ENCODE peak calls at places on chromosomes 13 and 19, in eight cellular contexts. B is fibroblast of lung; J is thoracic aorta; O is germinal center; D is stimulated activated CD8-positive, alpha-beta memory T cell treated with anti-CD3 and anti-CD28 coated beads, Interleukin-15, amount 100 ng/mL, for 4 hours; Z is K562; K is RWPE1; L is foreskin fibroblast. F is an unnamed sample.

GRCh38 chr13:100440756-100441421 is 147.7 kb downstream of the GGACT start:
- DNase-seq in J (no peak), D (no peak), Z (no peak), L (peak; percentile 45), O (no peak), K (no peak), B (peak; percentile 78), F (no peak)

GRCh38 chr19:30227071-30227621 is 145.0 kb upstream of the ZNF536 start:
- DNase-seq in Z (no peak), D (no peak), B (no peak), J (no peak), O (no peak), L (no peak), K (no peak), F (no peak)

GRCh38 chr19:51750381-51751124 is 1.1 kb downstream of the FPR1 start:
- DNase-seq in O (no peak), D (no peak), J (no peak), Z (no peak), B (peak; percentile 15), K (no peak), L (no peak), F (no peak)

GRCh38 chr19:51181913-51182419 is 39.9 kb downstream of the SIGLEC7 start:
- DNase-seq in O (no peak), K (no peak), D (no peak), Z (no peak), J (no peak), B (no peak), L (no peak), F (no peak)

GRCh38 chr19:4379383-4380253 is 20.7 kb downstream of the SH3GL1 start:
- DNase-seq in D (no peak), B (peak; percentile 80), Z (no peak), J (no peak), L (no peak), K (peak; percentile 96), O (peak; percentile 41), F (no peak)

GRCh38 chr13:51778407-51778806 is 25.6 kb downstream of the DHRS12 start:
- DNase-seq in L (no peak), B (no peak), D (no peak), K (no peak), O (no peak), J (no peak), Z (no peak), F (no peak)

GRCh38 chr19:9913237-9914000 is 22.9 kb downstream of the OLFM2 start:
- DNase-seq in J (no peak), D (no peak), B (no peak), O (no peak), K (no peak), Z (peak; percentile 34), L (no peak), F (no peak)

GRCh38 chr13:110229905-110230563 is 76.9 kb downstream of the COL4A1 start:
- DNase-seq in D (no peak), O (no peak), K (no peak), Z (no peak), L (no peak), J (no peak), B (no peak), F (no peak)

GRCh38 chr13:114118086-114118762 is 14.2 kb downstream of the RASA3 start:
- DNase-seq in J (no peak), D (no peak), K (no peak), L (peak; percentile 44), O (no peak), Z (no peak), B (no peak), F (no peak)

GRCh38 chr13:99935772-99936171 is 35.8 kb downstream of the ZIC5 start:
- DNase-seq in Z (peak; percentile 21), K (no peak), J (no peak), L (no peak), B (no peak), O (no peak), D (no peak), F (no peak)

GRCh38 chr13:30757026-30757425 is 21.7 kb downstream of the ALOX5AP start:
- DNase-seq in J (no peak), D (no peak), O (no peak), K (no peak), Z (no peak), B (no peak), L (no peak), F (no peak)

GRCh38 chr19:19338082-19338481 is 17.5 kb downstream of the MAU2 start:
- DNase-seq in L (peak; percentile 28), K (no peak), D (no peak), B (peak; percentile 81), J (no peak), Z (no peak), O (no peak), F (no peak)

GRCh38 chr13:113419531-113420183 is 33.6 kb downstream of the ADPRHL1 start:
- DNase-seq in K (no peak), B (no peak), Z (peak; percentile 83), O (no peak), J (no peak), D (no peak), L (no peak), F (no peak)

GRCh38 chr19:29480507-29480906 is 45.3 kb upstream of the VSTM2B start:
- DNase-seq in J (no peak), O (no peak), Z (no peak), D (no peak), K (no peak), B (no peak), L (no peak), F (no peak)

GRCh38 chr13:24148414-24149305 is 11.9 kb upstream of the SPATA13 start:
- DNase-seq in L (peak; percentile 96), B (peak; percentile 99), D (no peak), J (no peak), K (peak; percentile 91), Z (no peak), O (no peak), F (no peak)

GRCh38 chr19:10760268-10760944 is 42.5 kb downstream of the DNM2 start:
- DNase-seq in O (peak; percentile 16), D (no peak), K (no peak), L (peak; percentile 37), J (no peak), Z (peak; percentile 57), B (peak; percentile 56), F (no peak)

GRCh38 chr19:1267441-1268391 is 1.4 kb upstream of the CIRBP start:
- DNase-seq in Z (peak; percentile 55), O (no peak), D (no peak), J (no peak), B (peak; percentile 58), K (no peak), L (no peak), F (no peak)

GRCh38 chr19:29372461-29372860 is 153.3 kb upstream of the VSTM2B start:
- DNase-seq in K (no peak), D (no peak), O (no peak), B (no peak), Z (no peak), L (no peak), J (no peak), F (no peak)

GRCh38 chr13:72570019-72570418 is 157.4 kb downstream of the MZT1 start:
- DNase-seq in L (no peak), K (no peak), J (no peak), Z (no peak), O (no peak), B (no peak), D (no peak), F (no peak)

GRCh38 chr13:30388401-30389283 is 33.7 kb upstream of the UBE2L5 start:
- DNase-seq in B (no peak), K (no peak), J (no peak), L (no peak), Z (no peak), O (no peak), D (no peak), F (peak; percentile 5)

GRCh38 chr13:113442354-113442984 is 10.8 kb downstream of the ADPRHL1 start:
- DNase-seq in B (no peak), J (no peak), K (no peak), D (no peak), Z (no peak), L (no peak), O (no peak), F (no peak)

GRCh38 chr13:97127842-97128241 is 94.3 kb upstream of the MBNL2 start:
- DNase-seq in Z (no peak), O (no peak), K (no peak), D (no peak), B (no peak), L (no peak), J (no peak), F (no peak)

GRCh38 chr19:17448190-17448967 is at the start of gene TMEM221:
- DNase-seq in K (no peak), B (peak; percentile 16), D (no peak), Z (peak; percentile 65), L (no peak), J (no peak), O (peak; percentile 67), F (no peak)

GRCh38 chr13:112931028-112931934 is 37.7 kb upstream of the MCF2L start:
- DNase-seq in Z (peak; percentile 56), D (no peak), J (no peak), B (peak; percentile 45), K (peak; percentile 47), L (peak; percentile 52), O (no peak), F (no peak)

GRCh38 chr19:739998-740715 is 10.8 kb upstream of the MISP start:
- DNase-seq in K (no peak), O (no peak), B (no peak), L (no peak), J (no peak), Z (no peak), D (no peak), F (no peak)

GRCh38 chr13:102903659-102904407 is 58.0 kb downstream of the ERCC5 start:
- DNase-seq in O (peak; percentile 11), J (no peak), B (no peak), D (no peak), L (no peak), K (peak; percentile 33), Z (peak; percentile 17), F (no peak)

GRCh38 chr13:104984296-104984818 is 1551.1 kb downstream of the EFNB2 start:
- DNase-seq in Z (no peak), L (peak; percentile 15), J (no peak), O (no peak), K (no peak), B (peak; percentile 77), D (no peak), F (no peak)

GRCh38 chr19:2048959-2049740 is 1.9 kb downstream of the MKNK2 start:
- DNase-seq in D (no peak), B (no peak), Z (no peak), J (no peak), O (no peak), L (no peak), K (no peak), F (no peak)

GRCh38 chr13:46295531-46296464 is 84.1 kb downstream of the LRRC63 start:
- DNase-seq in Z (peak; percentile 22), L (peak; percentile 83), K (peak; percentile 22), J (no peak), D (peak; percentile 19), B (peak; percentile 96), O (peak; percentile 10), F (no peak)

GRCh38 chr13:21608961-21609360 is 5.0 kb upstream of the MICU2 start:
- DNase-seq in K (no peak), B (no peak), L (no peak), D (no peak), O (no peak), Z (no peak), J (no peak), F (no peak)